ENCODE peak calls at places on chromosomes 4 and X, in six cellular contexts. W is sigmoid colon; N is AG20443; P is A549; E is activated naive CD4-positive, alpha-beta T cell treated with anti-CD3 and anti-CD28 coated beads, Interleukin-2, amount 50 U/mL, for 16 hours; H is EH. A is an unnamed sample.

GRCh38 chr4:73131281-73131680 is 61.8 kb upstream of the COX18 start:
- DNase-seq in P (no peak), W (no peak), H (no peak), E (no peak), N (no peak), A (no peak)

GRCh38 chr4:56261027-56261426 is 126.3 kb downstream of the AASDH start:
- DNase-seq in N (no peak), W (no peak), P (no peak), H (no peak), E (peak), A (no peak)

GRCh38 chrX:49111846-49112245 is 11.7 kb downstream of the GPKOW start:
- DNase-seq in H (no peak), W (no peak), N (no peak), E (no peak), P (no peak), A (no peak)

GRCh38 chr4:16767251-16767650 is 131.2 kb downstream of the LDB2 start:
- DNase-seq in W (no peak), E (no peak), H (no peak), P (no peak), N (no peak), A (no peak)

GRCh38 chr4:27278615-27279014 is 418.0 kb downstream of the STIM2 start:
- DNase-seq in N (peak), W (no peak), E (no peak), P (no peak), H (peak), A (no peak)

GRCh38 chr4:96194993-96195392 is 355.1 kb downstream of the PDHA2 start:
- DNase-seq in E (no peak), W (no peak), H (no peak), P (no peak), N (no peak), A (no peak)

GRCh38 chr4:112951362-112951962 is 98.0 kb upstream of the ANK2 start:
- DNase-seq in W (no peak), H (peak), N (peak), P (no peak), E (no peak), A (no peak)

GRCh38 chrX:14095702-14096101 is 66.0 kb upstream of the GEMIN8 start:
- DNase-seq in E (peak), P (peak), H (peak), N (peak), W (no peak), A (peak)

GRCh38 chr4:79455216-79455615 is 47.2 kb upstream of the GK2 start:
- DNase-seq in P (no peak), E (no peak), W (no peak), N (no peak), H (no peak), A (no peak)

GRCh38 chr4:986949-987688 is at the start of gene IDUA:
- DNase-seq in N (peak), W (peak), H (peak), P (peak), E (peak), A (peak)

GRCh38 chrX:78652971-78653822 is 5.9 kb downstream of the RTL3 start:
- DNase-seq in W (no peak), H (peak), N (peak), P (peak), E (no peak), A (no peak)

GRCh38 chrX:84186603-84187358 is 1.2 kb downstream of the RPS6KA6 start:
- DNase-seq in W (no peak), H (peak), P (peak), E (no peak), N (no peak), A (no peak)

GRCh38 chrX:80876877-80877276 is 67.2 kb upstream of the BRWD3 start:
- DNase-seq in P (peak), H (peak), W (no peak), N (peak), E (no peak), A (no peak)

GRCh38 chr4:173805884-173806283 is 275.9 kb upstream of the HAND2 start:
- DNase-seq in W (peak), N (no peak), H (no peak), E (no peak), P (no peak), A (no peak)

GRCh38 chr4:95929448-95930064 is 89.7 kb downstream of the PDHA2 start:
- DNase-seq in W (no peak), H (no peak), P (peak), N (no peak), E (no peak), A (no peak)

GRCh38 chrX:100719139-100719538 is 12.8 kb downstream of the SYTL4 start:
- DNase-seq in H (no peak), P (no peak), W (no peak), N (no peak), E (no peak), A (no peak)

GRCh38 chrX:102728646-102729045 is 8.1 kb downstream of the GPRASP3 start:
- DNase-seq in P (no peak), W (no peak), E (no peak), N (no peak), H (no peak), A (no peak)

GRCh38 chrX:18041656-18042055 is 179.0 kb downstream of the BEND2 start:
- DNase-seq in W (no peak), P (no peak), H (no peak), E (no peak), N (no peak), A (no peak)

GRCh38 chr4:15149842-15150592 is 147.7 kb downstream of the CPEB2 start:
- DNase-seq in H (peak), W (peak), N (peak), E (no peak), P (peak), A (peak)

GRCh38 chrX:55907968-55908607 is 190.5 kb downstream of the RRAGB start:
- DNase-seq in W (peak), H (peak), E (peak), N (peak), P (peak), A (peak)

GRCh38 chr4:168486961-168487820 is 6.9 kb upstream of the DDX60L start:
- DNase-seq in W (no peak), E (no peak), P (peak), H (peak), N (peak), A (no peak)

GRCh38 chr4:125368161-125368560 is 53.4 kb downstream of the FAT4 start:
- DNase-seq in N (no peak), W (no peak), P (no peak), E (no peak), H (peak), A (no peak)

GRCh38 chr4:84944952-84945351 is 21.5 kb downstream of the WDFY3 start:
- DNase-seq in P (no peak), E (no peak), H (peak), N (peak), W (no peak), A (no peak)

GRCh38 chr4:99209671-99210070 is 9.4 kb downstream of the ADH6 start:
- DNase-seq in N (peak), E (no peak), W (no peak), H (peak), P (no peak), A (no peak)

GRCh38 chrX:38560776-38561125 is 591 bp upstream of the TSPAN7 start:
- DNase-seq in E (no peak), W (no peak), H (no peak), N (peak), P (no peak), A (no peak)

GRCh38 chr4:186241616-186242015 is 14.3 kb downstream of the KLKB1 start:
- DNase-seq in E (no peak), P (no peak), N (no peak), H (no peak), W (no peak), A (no peak)

GRCh38 chr4:108405586-108405985 is 214.8 kb upstream of the RPL34 start:
- DNase-seq in E (no peak), W (no peak), P (no peak), N (no peak), H (no peak), A (no peak)

GRCh38 chr4:40507977-40508376 is 121.7 kb downstream of the RBM47 start:
- DNase-seq in N (no peak), E (no peak), P (peak), W (no peak), H (no peak), A (peak)

GRCh38 chr4:106266201-106266600 is 49.8 kb downstream of the TBCK start:
- DNase-seq in W (no peak), H (peak), P (peak), E (no peak), N (peak), A (no peak)